ENCODE peak calls at places on chromosomes 6 and 20, in seven cellular contexts. V is hepatocyte, C is HCT116, S is GM23338, A is neural progenitor cell, X is MM.1S, D is PC-3. R is an unnamed sample.
A peak's percentile ranks its signal among the peaks of the same experiment; 100 is the strongest.

GRCh38 chr6:147022041-147022440 is 182.2 kb upstream of the STXBP5 start:
- DNase-seq in V (no peak), C (no peak), S (no peak), A (no peak), X (no peak), D (peak; percentile 48), R (peak; percentile 11)

GRCh38 chr6:113842165-113842564 is 15.0 kb upstream of the MARCKS start:
- DNase-seq in V (no peak), C (no peak), S (no peak), A (no peak), X (no peak), D (no peak), R (peak; percentile 70)

GRCh38 chr6:129679758-129680157 is 30.2 kb downstream of the ARHGAP18 start:
- DNase-seq in V (no peak), C (no peak), S (no peak), A (no peak), X (no peak), D (no peak), R (peak; percentile 52)

GRCh38 chr6:163455553-163455952 is 41.0 kb downstream of the QKI start:
- DNase-seq in V (no peak), C (no peak), S (no peak), A (no peak), X (no peak), D (no peak), R (peak; percentile 45)

GRCh38 chr6:123875784-123876183 is 72.1 kb downstream of the NKAIN2 start:
- DNase-seq in V (no peak), C (no peak), S (no peak), A (no peak), X (no peak), D (no peak), R (no peak)

GRCh38 chr6:52540286-52540902 is 36.5 kb downstream of the TRAM2 start:
- DNase-seq in V (no peak), C (no peak), S (no peak), A (no peak), X (no peak), D (peak; percentile 30), R (peak; percentile 54)

GRCh38 chr6:90226257-90226656 is 70.4 kb downstream of the BACH2 start:
- DNase-seq in V (no peak), C (no peak), S (no peak), A (no peak), X (no peak), D (no peak), R (peak; percentile 65)

GRCh38 chr6:36777806-36778205 is 61.4 kb downstream of the CPNE5 start:
- DNase-seq in V (no peak), C (no peak), S (peak; percentile 34), A (peak; percentile 52), X (no peak), D (no peak), R (no peak)

GRCh38 chr6:158707826-158708225 is 58.0 kb downstream of the SYTL3 start:
- DNase-seq in V (peak; percentile 57), C (no peak), S (no peak), A (no peak), X (peak; percentile 62), D (no peak), R (no peak)

GRCh38 chr6:109238405-109238804 is 143.1 kb downstream of the CEP57L1 start:
- DNase-seq in V (no peak), C (no peak), S (no peak), A (no peak), X (no peak), D (no peak), R (peak; percentile 74)

GRCh38 chr6:128167552-128167951 is 266.7 kb upstream of the THEMIS start:
- DNase-seq in V (no peak), C (no peak), S (no peak), A (no peak), X (no peak), D (peak; percentile 25), R (peak; percentile 16)

GRCh38 chr6:45898941-45899682 is 116.5 kb downstream of the CLIC5 start:
- DNase-seq in V (no peak), C (no peak), S (peak; percentile 28), A (no peak), X (no peak), D (no peak), R (peak; percentile 57)

GRCh38 chr20:23446505-23446904 is 6.2 kb downstream of the CST11 start:
- DNase-seq in V (peak; percentile 40), C (peak; percentile 35), S (peak; percentile 79), A (peak; percentile 86), X (peak; percentile 29), D (peak; percentile 60), R (peak; percentile 40)

DNA sequence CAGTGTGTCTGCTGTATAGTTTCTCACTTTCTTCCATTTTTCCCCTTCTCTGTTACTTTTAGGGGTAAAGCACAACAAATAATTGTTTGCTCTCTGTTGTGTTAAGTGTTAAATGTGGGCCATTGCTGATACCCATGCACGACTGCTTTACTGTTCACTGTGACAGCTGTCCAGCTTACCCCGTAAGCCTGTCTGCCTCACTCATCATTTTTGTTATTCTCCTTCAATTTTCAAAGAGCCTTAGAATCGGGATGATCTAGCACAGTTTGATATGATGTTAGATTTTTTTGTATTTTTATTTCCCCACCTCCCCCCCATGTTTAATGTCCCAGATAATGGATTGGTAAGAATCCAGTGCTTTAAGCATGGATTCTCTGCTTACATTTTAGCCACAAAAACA is 41.2 kb upstream of the MLIP start:
- DNase-seq in V (no peak), C (no peak), S (no peak), A (no peak), X (no peak), D (no peak), R (peak; percentile 20)
- H3K27ac ChIP-seq in V (peak overlapping the region; percentile 7), C (no peak overlapping the region), S (no peak overlapping the region), A (no peak overlapping the region), X (no peak overlapping the region), D (no peak overlapping the region), R (no peak overlapping the region)

DNA sequence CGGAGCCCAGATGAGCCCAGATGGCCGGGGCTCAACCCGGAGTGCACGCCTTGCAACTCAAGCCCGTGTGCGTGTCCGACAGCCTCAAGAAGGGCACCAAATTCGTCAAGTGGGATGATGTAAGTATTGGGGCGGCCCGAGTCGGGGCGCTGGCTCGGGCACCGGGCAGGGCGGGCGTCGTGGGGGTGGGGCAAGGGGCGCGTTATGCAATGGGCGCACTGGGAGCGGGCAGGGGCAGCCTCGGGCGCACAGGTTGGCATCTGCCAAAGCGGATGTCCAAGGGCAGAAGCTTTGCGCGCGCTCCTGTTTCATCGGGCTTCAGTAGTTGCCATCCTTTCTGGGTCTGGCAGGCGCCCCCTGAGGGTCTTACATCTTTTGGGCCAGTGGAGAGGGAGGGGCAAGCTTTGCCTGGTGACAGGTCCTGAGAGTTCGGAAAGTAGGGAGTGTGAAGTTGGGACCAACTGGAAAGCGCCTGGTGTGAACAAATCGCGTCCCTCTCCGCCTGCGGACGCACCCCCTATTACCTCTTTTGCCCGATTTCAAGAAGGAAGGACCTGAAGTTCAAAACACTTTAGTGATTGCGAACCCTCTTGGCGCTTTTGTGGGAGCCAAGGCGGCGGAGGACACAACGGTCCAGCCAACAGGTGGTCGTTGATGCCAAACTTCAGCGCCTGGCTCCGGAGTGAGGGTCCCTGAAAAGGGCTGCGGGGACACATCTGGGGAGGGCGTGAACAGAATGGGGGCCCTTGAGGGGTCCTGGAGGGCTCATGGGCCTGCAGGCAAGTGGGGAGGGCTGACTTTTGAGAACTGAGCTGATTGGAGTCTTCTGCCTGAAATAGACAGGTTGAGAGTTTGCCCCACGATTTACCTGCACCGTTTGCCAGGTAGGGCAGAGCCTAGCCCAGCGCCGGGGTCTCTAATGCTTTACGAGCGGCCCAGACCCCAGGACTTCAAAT is 844 bp downstream of the PLCB1 start:
- DNase-seq in V (peak; percentile 13), C (no peak), S (peak; percentile 51), A (peak; percentile 44), X (no peak), D (no peak), R (peak; percentile 64)
- TF ChIP-seq EZH2 in V (no peak), C (no peak), S (peak; percentile 26), A (peak; percentile 60), X (no peak), D (no peak), R (no peak)

GRCh38 chr20:17556842-17557674 is 12.8 kb upstream of the DSTN start:
- DNase-seq in V (peak; percentile 33), C (no peak), S (no peak), A (no peak), X (no peak), D (peak; percentile 84), R (peak; percentile 63)
- TF ChIP-seq EZH2phosphoT487 in V (no peak), C (no peak), S (no peak), A (no peak), X (no peak), D (no peak), R (no peak)

GRCh38 chr6:20208687-20209378 is 3.4 kb downstream of the MBOAT1 start:
- DNase-seq in V (no peak), C (no peak), S (no peak), A (no peak), X (no peak), D (no peak), R (no peak)

GRCh38 chr6:20202699-20203302 is 9.5 kb downstream of the MBOAT1 start:
- DNase-seq in V (no peak), C (no peak), S (no peak), A (no peak), X (no peak), D (no peak), R (no peak)

GRCh38 chr6:20203561-20204528 is 8.4 kb downstream of the MBOAT1 start:
- DNase-seq in V (peak; percentile 30), C (no peak), S (no peak), A (no peak), X (peak; percentile 7), D (no peak), R (no peak)

GRCh38 chr6:20207096-20207454 is 5.2 kb downstream of the MBOAT1 start:
- DNase-seq in V (no peak), C (no peak), S (no peak), A (no peak), X (no peak), D (no peak), R (no peak)

GRCh38 chr6:20205722-20206154 is 6.5 kb downstream of the MBOAT1 start:
- DNase-seq in V (no peak), C (no peak), S (no peak), A (no peak), X (no peak), D (no peak), R (no peak)
- H3K27ac ChIP-seq in V (no peak overlapping the region), C (no peak overlapping the region), S (no peak overlapping the region), A (no peak overlapping the region), X (peak overlapping the region; percentile 83), D (no peak overlapping the region), R (no peak overlapping the region)

DNA sequence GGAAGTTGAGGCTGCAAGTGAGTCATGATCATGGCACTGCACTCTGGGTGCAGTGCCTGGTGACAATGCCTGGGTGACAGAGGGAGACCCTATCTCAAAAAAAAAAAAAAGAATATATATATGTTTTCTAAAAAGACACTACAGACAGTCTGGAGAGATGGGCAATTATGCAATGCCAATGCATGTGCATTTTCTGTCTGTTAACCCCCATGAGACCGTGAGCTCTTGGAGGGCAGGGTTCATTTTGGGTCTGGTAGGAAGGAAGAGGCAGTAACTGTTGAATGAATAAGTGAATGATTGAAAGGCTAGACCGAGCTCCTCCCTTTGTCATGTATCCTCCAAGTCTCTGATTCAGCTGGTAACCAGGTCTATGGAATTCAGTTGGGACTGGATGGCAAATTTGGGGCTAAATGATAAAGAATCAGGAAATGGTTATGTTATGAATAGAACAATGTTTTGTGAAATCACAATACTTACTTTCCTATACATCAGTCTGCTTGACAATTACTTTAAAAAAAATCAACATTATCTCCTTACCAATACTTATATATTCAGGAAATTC is 5.6 kb upstream of the BLCAP start:
- DNase-seq in V (no peak), C (no peak), S (no peak), A (no peak), X (no peak), D (no peak), R (peak; percentile 27)
- TF ChIP-seq EZH2 in V (no peak), C (no peak), S (no peak), A (no peak), X (no peak), D (no peak), R (no peak)